ENCODE peak calls at places on chromosomes 6 and 20, in five cellular contexts. Q, R, B, K and F are unnamed samples.

GRCh38 chr20:33392016-33392415 is 9.3 kb downstream of the CDK5RAP1 start:
- DNase-seq in Q (no peak), R (peak), B (no peak), K (no peak), F (no peak)

GRCh38 chr20:52410182-52410647 is 218.6 kb upstream of the ZFP64 start:
- DNase-seq in Q (no peak), R (no peak), B (peak), K (no peak), F (no peak)

GRCh38 chr6:41743406-41744235 is 3.6 kb downstream of the PGC start:
- DNase-seq in Q (peak), R (no peak), B (no peak), K (no peak), F (no peak)

GRCh38 chr6:101080597-101080996 is 199.5 kb upstream of the ASCC3 start:
- DNase-seq in Q (no peak), R (no peak), B (no peak), K (no peak), F (no peak)

GRCh38 chr6:42963855-42964605 is 3.5 kb downstream of the GNMT start:
- DNase-seq in Q (no peak), R (peak), B (peak), K (no peak), F (peak)

GRCh38 chr20:58237318-58238182 is 9.1 kb upstream of the ANKRD60 start:
- DNase-seq in Q (no peak), R (no peak), B (no peak), K (no peak), F (no peak)

GRCh38 chr6:136599324-136600011 is 49.2 kb upstream of the MAP7 start:
- DNase-seq in Q (no peak), R (no peak), B (no peak), K (no peak), F (no peak)

GRCh38 chr20:24987244-24987643 is 5.3 kb downstream of the APMAP start:
- DNase-seq in Q (no peak), R (no peak), B (no peak), K (no peak), F (no peak)

GRCh38 chr6:28211840-28212509 is 13.1 kb upstream of the ZSCAN9 start:
- DNase-seq in Q (no peak), R (no peak), B (peak), K (no peak), F (peak)

GRCh38 chr20:37090357-37090871 is 5.4 kb downstream of the RBL1 start:
- DNase-seq in Q (no peak), R (no peak), B (no peak), K (no peak), F (no peak)

GRCh38 chr20:24102749-24103148 is 114.2 kb upstream of the GGTLC1 start:
- DNase-seq in Q (no peak), R (no peak), B (no peak), K (no peak), F (no peak)

GRCh38 chr6:16711551-16712249 is 49.6 kb downstream of the ATXN1 start:
- DNase-seq in Q (no peak), R (no peak), B (no peak), K (no peak), F (peak)

GRCh38 chr6:96537726-96538125 is 16.1 kb downstream of the UFL1 start:
- DNase-seq in Q (no peak), R (no peak), B (no peak), K (no peak), F (no peak)

GRCh38 chr6:118168421-118168820 is 261.4 kb downstream of the SLC35F1 start:
- DNase-seq in Q (no peak), R (no peak), B (no peak), K (no peak), F (no peak)

GRCh38 chr6:3210024-3210610 is 17.3 kb downstream of the TUBB2B start:
- DNase-seq in Q (no peak), R (no peak), B (no peak), K (no peak), F (no peak)

GRCh38 chr6:44113396-44113795 is 13.9 kb downstream of the MRPL14 start:
- DNase-seq in Q (no peak), R (no peak), B (no peak), K (no peak), F (no peak)

GRCh38 chr6:97644353-97644752 is 361.3 kb upstream of the MMS22L start:
- DNase-seq in Q (no peak), R (no peak), B (no peak), K (no peak), F (no peak)

GRCh38 chr20:59525500-59526241 is 78.7 kb upstream of the PHACTR3 start:
- DNase-seq in Q (peak), R (peak), B (peak), K (peak), F (peak)

GRCh38 chr20:63100926-63101699 is 94.3 kb upstream of the BHLHE23 start:
- DNase-seq in Q (no peak), R (peak), B (no peak), K (peak), F (no peak)

GRCh38 chr20:1417273-1417672 is 24.4 kb upstream of the FKBP1A start:
- DNase-seq in Q (no peak), R (no peak), B (no peak), K (no peak), F (no peak)

GRCh38 chr6:105326216-105326615 is 76.7 kb downstream of the PREP start:
- DNase-seq in Q (peak), R (no peak), B (no peak), K (no peak), F (no peak)

GRCh38 chr6:37675100-37675499 is 22.6 kb downstream of the MDGA1 start:
- DNase-seq in Q (no peak), R (no peak), B (no peak), K (no peak), F (no peak)

GRCh38 chr6:41092421-41093140 is 19.8 kb downstream of the NFYA start:
- DNase-seq in Q (no peak), R (no peak), B (no peak), K (no peak), F (no peak)

GRCh38 chr6:12605888-12606345 is 110.7 kb upstream of the PHACTR1 start:
- DNase-seq in Q (peak), R (peak), B (peak), K (no peak), F (peak)

GRCh38 chr6:75381878-75382633 is 97.5 kb upstream of the TMEM30A start:
- DNase-seq in Q (no peak), R (no peak), B (no peak), K (no peak), F (no peak)

GRCh38 chr6:116218172-116218633 is 35.7 kb downstream of the TSPYL4 start:
- DNase-seq in Q (no peak), R (no peak), B (peak), K (no peak), F (no peak)

GRCh38 chr6:142692942-142693341 is 252.0 kb downstream of the HIVEP2 start:
- DNase-seq in Q (peak), R (peak), B (peak), K (peak), F (peak)

GRCh38 chr6:148451690-148452089 is 109.1 kb downstream of the SASH1 start:
- DNase-seq in Q (no peak), R (no peak), B (no peak), K (no peak), F (no peak)

GRCh38 chr6:37174196-37174514 is 4.2 kb downstream of the PIM1 start:
- DNase-seq in Q (no peak), R (no peak), B (no peak), K (no peak), F (no peak)

GRCh38 chr6:6856538-6857523 is 250.9 kb upstream of the RREB1 start:
- DNase-seq in Q (peak), R (no peak), B (peak), K (peak), F (peak)

GRCh38 chr6:26233608-26234420 is 131.2 kb upstream of the BTN3A2 start:
- DNase-seq in Q (peak), R (no peak), B (peak), K (no peak), F (peak)

GRCh38 chr6:17405944-17406245 is 12.5 kb downstream of the CAP2 start:
- DNase-seq in Q (no peak), R (no peak), B (no peak), K (no peak), F (peak)

GRCh38 chr20:34797012-34797720 is 28.3 kb downstream of the NCOA6 start:
- DNase-seq in Q (no peak), R (no peak), B (no peak), K (no peak), F (no peak)

GRCh38 chr6:30700340-30700739 is 9.6 kb upstream of the NRM start:
- DNase-seq in Q (no peak), R (no peak), B (no peak), K (no peak), F (no peak)

GRCh38 chr20:2708073-2708415 is 15.5 kb downstream of the EBF4 start:
- DNase-seq in Q (no peak), R (no peak), B (no peak), K (no peak), F (no peak)

GRCh38 chr20:2708665-2709064 is 16.1 kb downstream of the EBF4 start:
- DNase-seq in Q (no peak), R (no peak), B (no peak), K (no peak), F (no peak)

GRCh38 chr20:2707353-2708072 is 14.9 kb downstream of the EBF4 start:
- DNase-seq in Q (no peak), R (no peak), B (no peak), K (no peak), F (no peak)

GRCh38 chr20:2709205-2709981 is 16.8 kb downstream of the EBF4 start:
- DNase-seq in Q (no peak), R (no peak), B (no peak), K (no peak), F (no peak)

DNA sequence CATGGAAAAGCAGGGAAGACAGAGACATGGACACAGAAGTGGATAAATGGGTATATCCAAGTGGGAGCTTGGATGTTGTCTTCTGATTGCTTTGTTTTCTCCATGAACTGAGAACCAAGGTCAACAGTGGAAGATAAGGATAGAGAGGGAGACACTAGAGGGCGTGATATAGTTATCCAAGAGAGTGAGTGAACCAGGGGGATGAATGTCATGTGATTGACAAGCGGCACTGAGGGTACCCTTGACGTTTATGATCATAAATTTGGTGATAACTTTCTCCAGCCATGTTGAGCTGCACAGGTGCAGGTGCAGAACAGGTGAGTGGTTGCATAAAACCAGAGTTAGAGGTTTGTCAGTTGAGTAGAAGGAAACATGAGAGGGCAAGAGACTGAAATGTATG is 20.7 kb downstream of the EBF4 start:
- DNase-seq in Q (no peak), R (no peak), B (peak), K (no peak), F (no peak)
- TF ChIP-seq CTCF in Q (no peak), R (no peak), B (no peak), K (peak), F (no peak)

GRCh38 chr6:70843328-70843918 is 113.4 kb downstream of the B3GAT2 start:
- DNase-seq in Q (no peak), R (no peak), B (no peak), K (no peak), F (no peak)

GRCh38 chr6:70841115-70841514 is 115.7 kb downstream of the B3GAT2 start:
- DNase-seq in Q (no peak), R (peak), B (no peak), K (no peak), F (no peak)

GRCh38 chr6:70844301-70844700 is 112.6 kb downstream of the B3GAT2 start:
- DNase-seq in Q (no peak), R (no peak), B (no peak), K (no peak), F (no peak)

GRCh38 chr6:70839286-70840266 is 117.3 kb downstream of the B3GAT2 start:
- DNase-seq in Q (no peak), R (no peak), B (no peak), K (no peak), F (no peak)

GRCh38 chr6:70842541-70842940 is 114.3 kb downstream of the B3GAT2 start:
- DNase-seq in Q (no peak), R (no peak), B (no peak), K (no peak), F (no peak)
- TF ChIP-seq CTCF in Q (no peak), R (no peak), B (no peak), K (no peak), F (no peak)

GRCh38 chr6:84549912-84550311 is 214.5 kb downstream of the TBX18 start:
- DNase-seq in Q (no peak), R (no peak), B (no peak), K (no peak), F (peak)
- TF ChIP-seq CTCF in Q (no peak), R (no peak), B (no peak), K (no peak), F (no peak)

GRCh38 chr6:87944541-87944954 is 103.1 kb upstream of the SPACA1 start:
- DNase-seq in Q (peak), R (no peak), B (no peak), K (peak), F (peak)
- TF ChIP-seq CTCF in Q (no peak), R (no peak), B (no peak), K (peak), F (no peak)